ENCODE peak calls at places on chromosomes 4 and X, in five cellular contexts. W is lower leg skin, L is GM12892, V is tibial nerve, T is HepG2. I is an unnamed sample.

GRCh38 chr4:111957992-111958391 is 187.3 kb upstream of the FAM241A start:
- DNase-seq in W (no peak), L (no peak), V (no peak), T (no peak), I (no peak)

GRCh38 chr4:139954512-139954911 is 199.5 kb downstream of the MAML3 start:
- DNase-seq in W (no peak), L (no peak), V (no peak), T (no peak), I (no peak)

GRCh38 chr4:82223715-82224114 is 150.1 kb downstream of the HNRNPD start:
- DNase-seq in W (peak; percentile 61), L (no peak), V (peak; percentile 49), T (no peak), I (no peak)

GRCh38 chr4:25154594-25155265 is 5.5 kb downstream of the SEPSECS start:
- DNase-seq in W (no peak), L (no peak), V (no peak), T (peak; percentile 84), I (no peak)

GRCh38 chr4:1491630-1492457 is 85.6 kb upstream of the NKX1-1 start:
- DNase-seq in W (no peak), L (no peak), V (no peak), T (no peak), I (no peak)

GRCh38 chrX:140815868-140816267 is 106.3 kb downstream of the LINC00632 start:
- DNase-seq in W (no peak), L (no peak), V (no peak), T (no peak), I (no peak)

GRCh38 chr4:8913121-8913857 is 41.6 kb upstream of the HMX1 start:
- DNase-seq in W (peak; percentile 8), L (peak; percentile 1), V (no peak), T (no peak), I (no peak)

GRCh38 chr4:105923507-105924238 is 28.4 kb downstream of the NPNT start:
- DNase-seq in W (peak; percentile 18), L (no peak), V (peak; percentile 24), T (no peak), I (no peak)

GRCh38 chr4:23422878-23423277 is 467.0 kb downstream of the PPARGC1A start:
- DNase-seq in W (no peak), L (no peak), V (no peak), T (no peak), I (no peak)

GRCh38 chr4:142858965-142859364 is 12.9 kb upstream of the INPP4B start:
- DNase-seq in W (no peak), L (no peak), V (no peak), T (no peak), I (no peak)

GRCh38 chr4:150098214-150098613 is 20.0 kb downstream of the DCLK2 start:
- DNase-seq in W (no peak), L (no peak), V (no peak), T (no peak), I (no peak)

GRCh38 chr4:40475609-40476008 is 140.5 kb downstream of the CHRNA9 start:
- DNase-seq in W (no peak), L (no peak), V (no peak), T (peak; percentile 9), I (no peak)

GRCh38 chr4:37699874-37700481 is 13.8 kb upstream of the RELL1 start:
- DNase-seq in W (no peak), L (no peak), V (no peak), T (no peak), I (no peak)

GRCh38 chr4:46844325-46844917 is 64.6 kb downstream of the COX7B2 start:
- DNase-seq in W (peak; percentile 17), L (peak; percentile 0), V (peak; percentile 82), T (peak; percentile 50), I (peak; percentile 79)

GRCh38 chrX:154486052-154486395 is 391 bp downstream of the UBL4A start:
- DNase-seq in W (no peak), L (no peak), V (peak; percentile 24), T (no peak), I (peak; percentile 59)

GRCh38 chrX:16786139-16786790 is at the start of gene TXLNG:
- DNase-seq in W (peak; percentile 96), L (peak; percentile 89), V (peak; percentile 91), T (peak; percentile 95), I (peak; percentile 98)
- TF ChIP-seq POLR2A in W (peak; percentile 76), L (peak; percentile 94), V (peak; percentile 86), T (peak; percentile 80), I (peak; percentile 76)

GRCh38 chr4:163614866-163615265 is 120.4 kb downstream of the TMA16 start:
- DNase-seq in W (no peak), L (no peak), V (no peak), T (no peak), I (no peak)

GRCh38 chr4:163611172-163611571 is 116.7 kb downstream of the TMA16 start:
- DNase-seq in W (no peak), L (no peak), V (no peak), T (no peak), I (no peak)

GRCh38 chr4:163613375-163613774 is 118.9 kb downstream of the TMA16 start:
- DNase-seq in W (no peak), L (no peak), V (no peak), T (no peak), I (no peak)

GRCh38 chr4:163611784-163612445 is 117.4 kb downstream of the TMA16 start:
- DNase-seq in W (no peak), L (no peak), V (no peak), T (no peak), I (no peak)

GRCh38 chr4:163612762-163613161 is 118.3 kb downstream of the TMA16 start:
- DNase-seq in W (no peak), L (no peak), V (no peak), T (no peak), I (no peak)
- TF ChIP-seq POLR2A in W (no peak), L (no peak), V (no peak), T (no peak), I (no peak)

GRCh38 chrX:41923257-41923924 is at the start of gene CASK:
- DNase-seq in W (peak; percentile 86), L (peak; percentile 55), V (peak; percentile 84), T (peak; percentile 78), I (peak; percentile 96)
- TF ChIP-seq POLR2A in W (no peak), L (no peak), V (peak; percentile 68), T (peak; percentile 41), I (peak; percentile 27)

GRCh38 chr4:183503497-183504063 is 1.3 kb upstream of the ING2 start:
- DNase-seq in W (no peak), L (no peak), V (peak; percentile 21), T (no peak), I (peak; percentile 82)

GRCh38 chr4:183504064-183504929 is 561 bp upstream of the ING2 start:
- DNase-seq in W (peak; percentile 98), L (peak; percentile 81), V (peak; percentile 97), T (peak; percentile 93), I (peak; percentile 99)

GRCh38 chr4:183506389-183506735 is 1.5 kb downstream of the ING2 start:
- DNase-seq in W (no peak), L (no peak), V (no peak), T (no peak), I (no peak)

GRCh38 chr4:183505556-183506388 is 914 bp downstream of the ING2 start:
- DNase-seq in W (peak; percentile 85), L (peak; percentile 64), V (peak; percentile 82), T (peak; percentile 82), I (peak; percentile 90)

GRCh38 chr4:183504930-183505555 is at the start of gene ING2:
- DNase-seq in W (peak; percentile 23), L (peak; percentile 59), V (peak; percentile 9), T (peak; percentile 18), I (peak; percentile 90)
- TF ChIP-seq POLR2A in W (no peak), L (no peak), V (no peak), T (peak; percentile 42), I (peak; percentile 8)

GRCh38 chr4:73419106-73420038 is 15.3 kb downstream of the ALB start:
- DNase-seq in W (no peak), L (no peak), V (no peak), T (no peak), I (no peak)

GRCh38 chr4:73422458-73422752 is 13.6 kb upstream of the AFP start:
- DNase-seq in W (no peak), L (no peak), V (no peak), T (no peak), I (no peak)

GRCh38 chr4:73423184-73423583 is 12.8 kb upstream of the AFP start:
- DNase-seq in W (no peak), L (no peak), V (no peak), T (no peak), I (no peak)

GRCh38 chr4:73420615-73421014 is 15.4 kb upstream of the AFP start:
- DNase-seq in W (no peak), L (no peak), V (no peak), T (no peak), I (no peak)

GRCh38 chr4:73421708-73422457 is 14.1 kb upstream of the AFP start:
- DNase-seq in W (no peak), L (no peak), V (no peak), T (no peak), I (no peak)
- TF ChIP-seq POLR2A in W (no peak), L (no peak), V (no peak), T (peak; percentile 61), I (no peak)

DNA sequence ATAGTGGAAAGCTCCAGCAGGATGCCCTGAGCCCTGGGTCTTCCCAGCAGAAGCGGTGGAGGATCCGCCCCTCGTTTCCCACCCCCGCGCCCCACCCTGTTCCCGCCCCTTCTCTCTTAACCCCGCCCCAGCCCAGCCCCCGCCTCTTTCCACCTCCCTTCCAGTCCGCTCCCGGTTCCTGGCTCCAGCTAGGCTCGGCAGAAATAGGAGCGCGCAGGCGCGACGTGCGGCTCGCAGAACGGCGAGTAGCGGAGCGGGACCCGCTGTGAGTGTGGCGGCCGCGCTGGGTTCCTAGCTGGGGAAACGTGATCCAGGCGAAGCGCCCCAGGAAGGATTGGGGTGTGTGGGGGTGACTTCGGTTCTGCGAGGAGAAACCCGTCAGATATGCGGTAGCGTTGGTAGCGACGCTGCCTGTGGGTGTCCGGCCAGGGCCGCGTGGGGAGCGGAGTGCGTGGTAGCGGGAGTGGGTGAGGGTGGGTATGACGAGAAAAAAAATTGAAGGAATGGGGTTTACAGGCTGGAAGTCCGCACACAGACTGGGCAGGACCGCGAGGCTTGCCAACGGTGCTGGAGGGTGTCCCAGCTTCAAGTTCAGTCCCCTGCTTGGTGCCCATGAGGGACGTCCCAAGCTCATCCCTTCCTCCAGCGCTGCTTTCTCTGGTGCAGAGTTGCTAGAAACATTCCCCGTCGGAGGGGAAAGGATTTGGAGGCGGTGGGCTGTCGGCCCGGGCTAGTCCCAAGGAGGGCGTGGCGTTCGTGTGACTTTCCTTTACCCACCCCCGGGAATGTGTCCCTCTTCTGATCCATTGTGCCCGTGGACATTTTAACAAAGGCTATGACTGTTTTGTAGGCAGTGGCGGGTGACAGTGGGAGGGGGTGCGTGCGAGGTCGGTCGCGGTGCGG is at the start of gene PRRG1:
- DNase-seq in W (peak; percentile 36), L (no peak), V (peak; percentile 43), T (peak; percentile 67), I (peak; percentile 63)
- TF ChIP-seq POLR2A in W (no peak), L (no peak), V (peak; percentile 36), T (peak; percentile 79), I (no peak)